ENCODE peak calls at places on chromosomes 3 and 15, in ten cellular contexts. One of them, this sample, is unnamed.

GRCh38 chr3:43796041-43796596 is 105.4 kb downstream of the ABHD5 start:
- DNase-seq in aorta: no peak
- DNase-seq in NCI-H1092 treated with DMSO at 0.1 percent for 48 hours: no peak
- DNase-seq in IMR-90: no peak
- DNase-seq in non-pigmented ciliary epithelial cell: no peak
- DNase-seq in foreskin fibroblast: peak
- DNase-seq in activated T-cell treated with anti-CD3 and anti-CD28 coated beads, Interleukin-2, amount 50 U/mL, for 4 hours: no peak
- DNase-seq in sciatic nerve: no peak
- DNase-seq in progenitor cell of endocrine pancreas: no peak
- DNase-seq in EH: peak
- DNase-seq in this sample: peak

GRCh38 chr3:27380433-27381357 is 11.5 kb upstream of the NEK10 start:
- DNase-seq in foreskin fibroblast: no peak
- DNase-seq in sciatic nerve: no peak
- DNase-seq in NCI-H1092 treated with DMSO at 0.1 percent for 48 hours: no peak
- DNase-seq in activated T-cell treated with anti-CD3 and anti-CD28 coated beads, Interleukin-2, amount 50 U/mL, for 4 hours: no peak
- DNase-seq in IMR-90: no peak
- DNase-seq in non-pigmented ciliary epithelial cell: no peak
- DNase-seq in aorta: no peak
- DNase-seq in progenitor cell of endocrine pancreas: no peak
- DNase-seq in EH: no peak
- DNase-seq in this sample: no peak

GRCh38 chr3:189786479-189787064 is 155.4 kb downstream of the TP63 start:
- DNase-seq in aorta: no peak
- DNase-seq in activated T-cell treated with anti-CD3 and anti-CD28 coated beads, Interleukin-2, amount 50 U/mL, for 4 hours: no peak
- DNase-seq in foreskin fibroblast: no peak
- DNase-seq in sciatic nerve: no peak
- DNase-seq in non-pigmented ciliary epithelial cell: no peak
- DNase-seq in progenitor cell of endocrine pancreas: no peak
- DNase-seq in EH: no peak
- DNase-seq in NCI-H1092 treated with DMSO at 0.1 percent for 48 hours: no peak
- DNase-seq in IMR-90: no peak
- DNase-seq in this sample: no peak

GRCh38 chr15:58355352-58355964 is 76.3 kb upstream of the LIPC start:
- DNase-seq in non-pigmented ciliary epithelial cell: no peak
- DNase-seq in sciatic nerve: no peak
- DNase-seq in activated T-cell treated with anti-CD3 and anti-CD28 coated beads, Interleukin-2, amount 50 U/mL, for 4 hours: no peak
- DNase-seq in progenitor cell of endocrine pancreas: no peak
- DNase-seq in aorta: no peak
- DNase-seq in NCI-H1092 treated with DMSO at 0.1 percent for 48 hours: peak
- DNase-seq in IMR-90: no peak
- DNase-seq in foreskin fibroblast: no peak
- DNase-seq in EH: no peak
- DNase-seq in this sample: no peak

GRCh38 chr15:83378921-83379561 is 68.1 kb upstream of the SH3GL3 start:
- DNase-seq in sciatic nerve: no peak
- DNase-seq in progenitor cell of endocrine pancreas: no peak
- DNase-seq in aorta: no peak
- DNase-seq in foreskin fibroblast: no peak
- DNase-seq in NCI-H1092 treated with DMSO at 0.1 percent for 48 hours: no peak
- DNase-seq in activated T-cell treated with anti-CD3 and anti-CD28 coated beads, Interleukin-2, amount 50 U/mL, for 4 hours: no peak
- DNase-seq in EH: no peak
- DNase-seq in IMR-90: no peak
- DNase-seq in non-pigmented ciliary epithelial cell: no peak
- DNase-seq in this sample: no peak

GRCh38 chr3:180590396-180590795 is 11.6 kb upstream of the TTC14 start:
- DNase-seq in IMR-90: no peak
- DNase-seq in foreskin fibroblast: no peak
- DNase-seq in sciatic nerve: no peak
- DNase-seq in NCI-H1092 treated with DMSO at 0.1 percent for 48 hours: no peak
- DNase-seq in activated T-cell treated with anti-CD3 and anti-CD28 coated beads, Interleukin-2, amount 50 U/mL, for 4 hours: no peak
- DNase-seq in EH: no peak
- DNase-seq in progenitor cell of endocrine pancreas: no peak
- DNase-seq in non-pigmented ciliary epithelial cell: no peak
- DNase-seq in aorta: no peak
- DNase-seq in this sample: no peak

GRCh38 chr15:64089553-64090280 is 3.9 kb downstream of the CIAO2A start:
- DNase-seq in sciatic nerve: no peak
- DNase-seq in aorta: no peak
- DNase-seq in non-pigmented ciliary epithelial cell: no peak
- DNase-seq in foreskin fibroblast: no peak
- DNase-seq in NCI-H1092 treated with DMSO at 0.1 percent for 48 hours: no peak
- DNase-seq in activated T-cell treated with anti-CD3 and anti-CD28 coated beads, Interleukin-2, amount 50 U/mL, for 4 hours: no peak
- DNase-seq in progenitor cell of endocrine pancreas: no peak
- DNase-seq in EH: no peak
- DNase-seq in IMR-90: no peak
- DNase-seq in this sample: no peak

GRCh38 chr15:66700412-66700801 is 1.6 kb upstream of the SMAD6 start:
- DNase-seq in NCI-H1092 treated with DMSO at 0.1 percent for 48 hours: no peak
- DNase-seq in progenitor cell of endocrine pancreas: no peak
- DNase-seq in aorta: no peak
- DNase-seq in EH: no peak
- DNase-seq in non-pigmented ciliary epithelial cell: no peak
- DNase-seq in activated T-cell treated with anti-CD3 and anti-CD28 coated beads, Interleukin-2, amount 50 U/mL, for 4 hours: no peak
- DNase-seq in sciatic nerve: no peak
- DNase-seq in foreskin fibroblast: no peak
- DNase-seq in IMR-90: no peak
- DNase-seq in this sample: no peak

GRCh38 chr3:184815046-184815930 is 3.3 kb downstream of the VPS8 start:
- DNase-seq in foreskin fibroblast: peak
- DNase-seq in EH: peak
- DNase-seq in IMR-90: peak
- DNase-seq in non-pigmented ciliary epithelial cell: peak
- DNase-seq in progenitor cell of endocrine pancreas: no peak
- DNase-seq in activated T-cell treated with anti-CD3 and anti-CD28 coated beads, Interleukin-2, amount 50 U/mL, for 4 hours: no peak
- DNase-seq in aorta: no peak
- DNase-seq in sciatic nerve: no peak
- DNase-seq in NCI-H1092 treated with DMSO at 0.1 percent for 48 hours: no peak
- DNase-seq in this sample: no peak